ENCODE peak calls at places on chromosomes 3 and 15, in four cellular contexts. One of them, this sample, is unnamed.

GRCh38 chr3:23877324-23877980 is 39.3 kb downstream of the NKIRAS1 start:
- DNase-seq in GM12878: no peak
- DNase-seq in K562: no peak
- DNase-seq in HepG2: peak
- DNase-seq in this sample: peak

GRCh38 chr3:38985981-38986380 is 65.8 kb downstream of the SCN11A start:
- DNase-seq in GM12878: no peak
- DNase-seq in HepG2: no peak
- DNase-seq in K562: no peak
- DNase-seq in this sample: no peak

GRCh38 chr3:158094917-158095301 is 11.3 kb downstream of the SHOX2 start:
- DNase-seq in GM12878: no peak
- DNase-seq in HepG2: no peak
- DNase-seq in K562: no peak
- DNase-seq in this sample: no peak

GRCh38 chr15:92947071-92947730 is 47.1 kb downstream of the CHD2 start:
- DNase-seq in HepG2: no peak
- DNase-seq in GM12878: no peak
- DNase-seq in K562: no peak
- DNase-seq in this sample: no peak

GRCh38 chr15:95930659-95931375 is 399.7 kb upstream of the NR2F2 start:
- DNase-seq in GM12878: no peak
- DNase-seq in K562: peak
- DNase-seq in HepG2: no peak
- DNase-seq in this sample: no peak

GRCh38 chr3:54857343-54857742 is 70.5 kb downstream of the LRTM1 start:
- DNase-seq in GM12878: no peak
- DNase-seq in HepG2: no peak
- DNase-seq in K562: no peak
- DNase-seq in this sample: no peak

GRCh38 chr15:99445272-99445850 is 120.4 kb upstream of the MEF2A start:
- DNase-seq in HepG2: no peak
- DNase-seq in GM12878: no peak
- DNase-seq in K562: no peak
- DNase-seq in this sample: no peak

GRCh38 chr3:141525813-141526212 is 39.0 kb downstream of the RASA2 start:
- DNase-seq in HepG2: no peak
- DNase-seq in K562: no peak
- DNase-seq in GM12878: no peak
- DNase-seq in this sample: no peak

GRCh38 chr3:167814441-167814951 is 79.0 kb downstream of the SERPINI1 start:
- DNase-seq in GM12878: no peak
- DNase-seq in HepG2: peak
- DNase-seq in K562: no peak
- DNase-seq in this sample: peak

GRCh38 chr3:195005759-195006555 is 265.0 kb downstream of the XXYLT1 start:
- DNase-seq in GM12878: no peak
- DNase-seq in K562: no peak
- DNase-seq in HepG2: no peak
- DNase-seq in this sample: no peak

GRCh38 chr3:113211370-113212154 is at the start of gene BOC:
- DNase-seq in GM12878: no peak
- DNase-seq in HepG2: no peak
- DNase-seq in K562: no peak
- DNase-seq in this sample: peak

GRCh38 chr3:40920041-40920440 is 279.3 kb upstream of the CTNNB1 start:
- DNase-seq in HepG2: no peak
- DNase-seq in GM12878: peak
- DNase-seq in K562: no peak
- DNase-seq in this sample: no peak

GRCh38 chr3:148716657-148717056 is 19.0 kb downstream of the AGTR1 start:
- DNase-seq in GM12878: no peak
- DNase-seq in K562: no peak
- DNase-seq in HepG2: no peak
- DNase-seq in this sample: no peak

GRCh38 chr3:160707187-160707789 is 30.3 kb downstream of the ARL14 start:
- DNase-seq in GM12878: peak
- DNase-seq in HepG2: peak
- DNase-seq in K562: no peak
- DNase-seq in this sample: peak

GRCh38 chr3:11953350-11953749 is 50.8 kb upstream of the SYN2 start:
- DNase-seq in GM12878: no peak
- DNase-seq in K562: no peak
- DNase-seq in HepG2: no peak
- DNase-seq in this sample: no peak

GRCh38 chr3:41710646-41711388 is 251.1 kb downstream of the ULK4 start:
- DNase-seq in GM12878: no peak
- DNase-seq in HepG2: no peak
- DNase-seq in K562: no peak
- DNase-seq in this sample: no peak

GRCh38 chr15:89673162-89673506 is 6.0 kb downstream of the PLIN1 start:
- DNase-seq in GM12878: no peak
- DNase-seq in HepG2: peak
- DNase-seq in K562: peak
- DNase-seq in this sample: peak

GRCh38 chr3:97949110-97949485 is 23.1 kb downstream of the RIOX2 start:
- DNase-seq in K562: no peak
- DNase-seq in HepG2: no peak
- DNase-seq in GM12878: no peak
- DNase-seq in this sample: no peak

GRCh38 chr3:61146010-61146569 is 105.2 kb downstream of the FHIT start:
- DNase-seq in K562: no peak
- DNase-seq in HepG2: no peak
- DNase-seq in GM12878: no peak
- DNase-seq in this sample: no peak

GRCh38 chr3:18988619-18989229 is 159.6 kb upstream of the KCNH8 start:
- DNase-seq in K562: no peak
- DNase-seq in HepG2: peak
- DNase-seq in GM12878: no peak
- DNase-seq in this sample: peak

GRCh38 chr3:137582484-137582883 is 181.6 kb upstream of the SOX14 start:
- DNase-seq in HepG2: no peak
- DNase-seq in GM12878: no peak
- DNase-seq in K562: no peak
- DNase-seq in this sample: no peak

GRCh38 chr3:5891721-5892120 is 704.2 kb downstream of the EDEM1 start:
- DNase-seq in K562: no peak
- DNase-seq in HepG2: no peak
- DNase-seq in GM12878: no peak
- DNase-seq in this sample: no peak

GRCh38 chr15:70316059-70316600 is 218.4 kb upstream of the TLE3 start:
- DNase-seq in K562: no peak
- DNase-seq in GM12878: no peak
- DNase-seq in HepG2: no peak
- DNase-seq in this sample: no peak

GRCh38 chr15:44574734-44575133 is 37.8 kb downstream of the EIF3J start:
- DNase-seq in GM12878: no peak
- DNase-seq in HepG2: no peak
- DNase-seq in K562: no peak
- DNase-seq in this sample: no peak

GRCh38 chr3:11385329-11385728 is 113.1 kb downstream of the ATG7 start:
- DNase-seq in HepG2: no peak
- DNase-seq in GM12878: no peak
- DNase-seq in K562: no peak
- DNase-seq in this sample: no peak

GRCh38 chr3:187746479-187747335 is 1.4 kb upstream of the BCL6 start:
- DNase-seq in HepG2: no peak
- DNase-seq in K562: no peak
- DNase-seq in GM12878: no peak
- DNase-seq in this sample: no peak

GRCh38 chr3:13268961-13269391 is 151.1 kb downstream of the NUP210 start:
- DNase-seq in GM12878: no peak
- DNase-seq in K562: no peak
- DNase-seq in HepG2: no peak
- DNase-seq in this sample: no peak

GRCh38 chr3:164231718-164232117 is 846.6 kb downstream of the SI start:
- DNase-seq in GM12878: no peak
- DNase-seq in K562: no peak
- DNase-seq in HepG2: no peak
- DNase-seq in this sample: no peak

GRCh38 chr3:175383366-175383765 is 524.2 kb downstream of the NAALADL2 start:
- DNase-seq in GM12878: no peak
- DNase-seq in K562: no peak
- DNase-seq in HepG2: no peak
- DNase-seq in this sample: no peak

GRCh38 chr15:25671132-25671531 is 192.0 kb downstream of the ATP10A start:
- DNase-seq in GM12878: no peak
- DNase-seq in K562: no peak
- DNase-seq in HepG2: no peak
- DNase-seq in this sample: no peak

GRCh38 chr3:146133436-146133835 is 27.5 kb downstream of the PLOD2 start:
- DNase-seq in HepG2: peak
- DNase-seq in K562: no peak
- DNase-seq in GM12878: no peak
- DNase-seq in this sample: no peak

GRCh38 chr3:146131616-146132410 is 29.2 kb downstream of the PLOD2 start:
- DNase-seq in GM12878: no peak
- DNase-seq in K562: no peak
- DNase-seq in HepG2: peak
- DNase-seq in this sample: peak

GRCh38 chr3:146136647-146137046 is 24.3 kb downstream of the PLOD2 start:
- DNase-seq in HepG2: no peak
- DNase-seq in GM12878: no peak
- DNase-seq in K562: no peak
- DNase-seq in this sample: no peak

GRCh38 chr3:146130881-146131371 is 30.1 kb downstream of the PLOD2 start:
- DNase-seq in K562: no peak
- DNase-seq in HepG2: no peak
- DNase-seq in GM12878: no peak
- DNase-seq in this sample: no peak

GRCh38 chr3:146134348-146135117 is 26.5 kb downstream of the PLOD2 start:
- DNase-seq in GM12878: no peak
- DNase-seq in K562: no peak
- DNase-seq in HepG2: peak
- DNase-seq in this sample: no peak
- TF ChIP-seq POLR2AphosphoS2 in GM12878: no peak
- TF ChIP-seq POLR2AphosphoS2 in K562: no peak
- TF ChIP-seq POLR2AphosphoS2 in HepG2: no peak
- TF ChIP-seq POLR2AphosphoS2 in this sample: no peak

GRCh38 chr3:9499455-9500107 is 54.0 kb downstream of the LHFPL4 start:
- DNase-seq in K562: peak
- DNase-seq in GM12878: no peak
- DNase-seq in HepG2: no peak
- DNase-seq in this sample: no peak
- TF ChIP-seq POLR2AphosphoS2 in K562: no peak
- TF ChIP-seq POLR2AphosphoS2 in GM12878: no peak
- TF ChIP-seq POLR2AphosphoS2 in HepG2: no peak
- TF ChIP-seq POLR2AphosphoS2 in this sample: no peak

DNA sequence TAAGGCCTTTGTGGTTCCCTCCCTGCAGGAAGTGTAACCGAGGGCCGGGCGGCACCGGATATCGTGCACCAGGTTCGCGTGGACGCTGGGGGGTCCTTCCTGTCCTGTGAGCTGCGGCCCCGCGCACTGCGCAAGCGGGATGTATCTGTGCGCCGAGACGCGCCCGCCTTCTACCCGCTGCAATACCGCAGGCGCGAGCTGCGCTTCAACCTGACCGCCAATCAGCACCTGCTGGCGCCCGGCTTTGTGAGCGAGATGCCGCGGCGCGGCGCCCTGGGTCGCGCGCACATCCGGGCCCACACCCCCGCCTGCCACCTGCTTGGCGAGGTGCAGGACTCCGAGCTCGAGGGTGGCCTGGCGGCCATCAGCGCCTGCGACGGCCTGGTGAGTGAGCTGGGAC is 35.9 kb downstream of the SAXO2 start:
- DNase-seq in HepG2: no peak
- DNase-seq in K562: no peak
- DNase-seq in GM12878: no peak
- DNase-seq in this sample: no peak
- TF ChIP-seq POLR2AphosphoS2 in HepG2: no peak
- TF ChIP-seq POLR2AphosphoS2 in K562: no peak
- TF ChIP-seq POLR2AphosphoS2 in GM12878: no peak
- TF ChIP-seq POLR2AphosphoS2 in this sample: no peak

GRCh38 chr3:196645917-196646735 is 6.6 kb downstream of the NRROS start:
- DNase-seq in HepG2: no peak
- DNase-seq in K562: no peak
- DNase-seq in GM12878: no peak
- DNase-seq in this sample: no peak
- TF ChIP-seq POLR2AphosphoS2 in HepG2: no peak
- TF ChIP-seq POLR2AphosphoS2 in K562: no peak
- TF ChIP-seq POLR2AphosphoS2 in GM12878: no peak
- TF ChIP-seq POLR2AphosphoS2 in this sample: no peak

DNA sequence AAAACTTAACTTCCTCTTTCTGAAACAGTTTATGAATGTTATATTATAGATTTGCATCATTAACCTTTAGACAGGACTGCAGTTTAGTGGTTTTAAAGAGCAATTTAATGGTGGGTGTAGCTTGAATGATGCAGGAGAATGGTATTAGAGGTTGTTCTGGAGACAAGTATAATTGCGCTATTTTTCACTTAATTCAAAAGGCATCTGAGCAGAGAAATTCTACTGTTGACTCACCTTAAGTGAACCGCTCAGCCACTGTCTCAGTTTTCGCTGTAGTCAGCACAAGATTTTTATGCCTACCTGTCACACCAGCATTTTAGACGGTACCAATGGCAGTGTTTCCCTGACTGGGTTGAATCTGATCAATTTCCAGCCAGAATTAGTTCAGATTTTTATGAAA is 348.8 kb upstream of the DCBLD2 start:
- DNase-seq in GM12878: no peak
- DNase-seq in HepG2: no peak
- DNase-seq in K562: no peak
- DNase-seq in this sample: no peak
- TF ChIP-seq POLR2AphosphoS2 in GM12878: no peak
- TF ChIP-seq POLR2AphosphoS2 in HepG2: no peak
- TF ChIP-seq POLR2AphosphoS2 in K562: no peak
- TF ChIP-seq POLR2AphosphoS2 in this sample: no peak

GRCh38 chr3:47006145-47006651 is 26.7 kb downstream of the NBEAL2 start:
- DNase-seq in HepG2: no peak
- DNase-seq in GM12878: no peak
- DNase-seq in K562: no peak
- DNase-seq in this sample: no peak
- TF ChIP-seq POLR2AphosphoS2 in HepG2: no peak
- TF ChIP-seq POLR2AphosphoS2 in GM12878: no peak
- TF ChIP-seq POLR2AphosphoS2 in K562: no peak
- TF ChIP-seq POLR2AphosphoS2 in this sample: no peak

GRCh38 chr3:189316296-189317019 is 144.7 kb downstream of the TPRG1 start:
- DNase-seq in HepG2: peak
- DNase-seq in K562: no peak
- DNase-seq in GM12878: no peak
- DNase-seq in this sample: no peak
- TF ChIP-seq POLR2AphosphoS2 in HepG2: no peak
- TF ChIP-seq POLR2AphosphoS2 in K562: no peak
- TF ChIP-seq POLR2AphosphoS2 in GM12878: no peak
- TF ChIP-seq POLR2AphosphoS2 in this sample: no peak

This sample was measured in A549.